ENCODE peak calls at places on chromosomes 11 and 22, in five cellular contexts. B is bronchial epithelial cell, M is WERI-Rb-1, L is upper lobe of right lung, G is H9. T is an unnamed sample.

GRCh38 chr11:62680825-62681240 is 2.0 kb upstream of the UBXN1 start:
- DNase-seq in B (peak), M (peak), L (no peak), G (no peak), T (peak)

GRCh38 chr22:50665738-50666137 is 6.9 kb upstream of the SHANK3 start:
- DNase-seq in B (no peak), M (peak), L (no peak), G (no peak), T (no peak)

GRCh38 chr11:102260241-102260640 is 57.0 kb upstream of the BIRC3 start:
- DNase-seq in B (no peak), M (no peak), L (no peak), G (no peak), T (no peak)

GRCh38 chr11:64324692-64325469 is 7.0 kb downstream of the PRDX5 start:
- DNase-seq in B (peak), M (no peak), L (no peak), G (no peak), T (no peak)

GRCh38 chr11:36231300-36231699 is 57.9 kb downstream of the COMMD9 start:
- DNase-seq in B (no peak), M (no peak), L (no peak), G (no peak), T (no peak)

GRCh38 chr22:46748948-46749681 is 11.1 kb upstream of the CERK start:
- DNase-seq in B (peak), M (no peak), L (peak), G (no peak), T (no peak)

GRCh38 chr11:63937713-63938480 is 905 bp upstream of the NAA40 start:
- DNase-seq in B (no peak), M (no peak), L (no peak), G (peak), T (no peak)

GRCh38 chr11:5274340-5274739 is 4.6 kb upstream of the HBE1 start:
- DNase-seq in B (no peak), M (no peak), L (no peak), G (no peak), T (no peak)

GRCh38 chr22:26516503-26516902 is 4.2 kb upstream of the TFIP11 start:
- DNase-seq in B (no peak), M (no peak), L (no peak), G (no peak), T (no peak)

GRCh38 chr11:95338430-95338991 is 107.5 kb upstream of the SESN3 start:
- DNase-seq in B (no peak), M (no peak), L (peak), G (no peak), T (peak)

GRCh38 chr22:46338636-46339035 is 3.1 kb downstream of the TRMU start:
- DNase-seq in B (no peak), M (no peak), L (no peak), G (no peak), T (no peak)

GRCh38 chr22:45045219-45045618 is 35.4 kb upstream of the PHF21B start:
- DNase-seq in B (no peak), M (no peak), L (no peak), G (no peak), T (no peak)

GRCh38 chr11:63805844-63806415 is 7.3 kb upstream of the SPINDOC start:
- DNase-seq in B (no peak), M (no peak), L (no peak), G (no peak), T (no peak)

GRCh38 chr22:20239063-20239950 is 28.8 kb downstream of the RTN4R start:
- DNase-seq in B (no peak), M (peak), L (no peak), G (no peak), T (peak)

GRCh38 chr11:61281581-61282250 is 13.4 kb downstream of the VWCE start:
- DNase-seq in B (peak), M (peak), L (peak), G (peak), T (no peak)

GRCh38 chr11:61280883-61281580 is 14.1 kb downstream of the VWCE start:
- DNase-seq in B (no peak), M (no peak), L (no peak), G (no peak), T (no peak)

GRCh38 chr11:61277973-61278565 is 17.0 kb downstream of the VWCE start:
- DNase-seq in B (no peak), M (no peak), L (no peak), G (no peak), T (no peak)

GRCh38 chr11:61279934-61280656 is 15.0 kb downstream of the VWCE start:
- DNase-seq in B (peak), M (no peak), L (no peak), G (no peak), T (no peak)

DNA sequence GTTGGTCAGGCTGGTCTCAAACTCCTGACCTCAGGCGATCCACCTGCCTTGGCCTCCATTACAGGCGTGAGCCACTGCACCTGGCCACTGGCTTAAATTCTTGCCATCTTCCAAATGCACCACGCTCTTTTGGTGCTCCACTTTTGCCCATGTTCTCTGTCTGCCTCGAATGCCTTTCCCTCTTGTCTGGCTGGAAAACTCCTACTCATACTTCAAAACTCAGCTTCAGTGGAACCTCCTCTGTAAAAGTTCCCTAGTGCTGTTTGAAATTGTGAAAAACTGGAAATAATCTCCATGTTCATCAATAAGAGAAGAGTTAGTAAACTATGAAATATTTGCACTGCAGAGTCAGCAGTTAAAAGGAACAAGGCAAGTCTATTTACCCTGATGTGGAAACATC is 11.5 kb downstream of the VWCE start:
- DNase-seq in B (no peak), M (no peak), L (no peak), G (no peak), T (no peak)
- TF ChIP-seq CTCF in B (no peak), M (no peak), L (no peak), G (no peak), T (no peak)

GRCh38 chr11:21928834-21929233 is 264.1 kb upstream of the ANO5 start:
- DNase-seq in B (no peak), M (no peak), L (no peak), G (no peak), T (no peak)

GRCh38 chr11:21927628-21928027 is 265.3 kb upstream of the ANO5 start:
- DNase-seq in B (no peak), M (no peak), L (no peak), G (no peak), T (no peak)

GRCh38 chr11:21931436-21932101 is 261.3 kb upstream of the ANO5 start:
- DNase-seq in B (peak), M (no peak), L (no peak), G (no peak), T (no peak)

GRCh38 chr11:21933095-21933494 is 259.8 kb upstream of the ANO5 start:
- DNase-seq in B (no peak), M (no peak), L (no peak), G (no peak), T (no peak)
- TF ChIP-seq CTCF in B (peak), M (peak), L (peak), G (peak), T (peak)

DNA sequence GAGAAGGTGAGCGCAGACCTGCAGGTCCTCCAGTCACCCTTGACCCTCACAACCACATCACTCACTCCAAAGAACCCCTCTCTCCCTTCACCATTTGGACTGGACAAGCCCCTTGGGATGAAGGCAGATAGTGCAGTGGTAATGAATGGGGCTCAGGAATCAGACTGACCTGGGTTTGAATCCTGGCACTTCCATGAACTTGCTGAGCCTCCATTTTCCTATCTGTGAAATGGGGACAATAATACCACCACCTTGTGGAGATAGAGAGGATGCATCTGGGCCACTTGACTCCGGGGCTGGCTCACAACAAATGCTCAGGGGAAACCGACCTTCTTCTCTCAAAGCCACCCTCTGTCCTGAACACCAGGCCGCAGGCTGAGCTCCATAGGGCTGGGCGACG is 178.1 kb downstream of the ST3GAL4 start:
- DNase-seq in B (no peak), M (no peak), L (no peak), G (no peak), T (no peak)
- TF ChIP-seq CTCF in B (no peak), M (no peak), L (no peak), G (no peak), T (no peak)

GRCh38 chr11:130051077-130051476 is 18.6 kb upstream of the APLP2 start:
- DNase-seq in B (no peak), M (no peak), L (no peak), G (no peak), T (no peak)
- TF ChIP-seq CTCF in B (no peak), M (no peak), L (no peak), G (no peak), T (no peak)

T was measured in heart left ventricle.